ENCODE peak calls at places on chromosomes 2 and 18, in ten cellular contexts. One of them, this sample, is unnamed.

GRCh38 chr2:191710411-191710900 is 32.5 kb downstream of the NABP1 start:
- DNase-seq in heart right ventricle: no peak
- DNase-seq in uterus: no peak
- DNase-seq in tibial nerve: no peak
- DNase-seq in AG04450: peak
- DNase-seq in neural progenitor cell: no peak
- DNase-seq in IMR-90: peak
- DNase-seq in testis: no peak
- DNase-seq in suprapubic skin: no peak
- DNase-seq in ovary: no peak
- DNase-seq in this sample: no peak

GRCh38 chr2:26978061-26978596 is 7.7 kb downstream of the MAPRE3 start:
- DNase-seq in suprapubic skin: no peak
- DNase-seq in heart right ventricle: peak
- DNase-seq in tibial nerve: no peak
- DNase-seq in IMR-90: no peak
- DNase-seq in ovary: no peak
- DNase-seq in uterus: no peak
- DNase-seq in neural progenitor cell: no peak
- DNase-seq in AG04450: no peak
- DNase-seq in testis: no peak
- DNase-seq in this sample: no peak

GRCh38 chr2:173226899-173227692 is 127.6 kb upstream of the CDCA7 start:
- DNase-seq in uterus: no peak
- DNase-seq in neural progenitor cell: peak
- DNase-seq in ovary: no peak
- DNase-seq in testis: no peak
- DNase-seq in AG04450: no peak
- DNase-seq in suprapubic skin: no peak
- DNase-seq in IMR-90: no peak
- DNase-seq in tibial nerve: no peak
- DNase-seq in heart right ventricle: no peak
- DNase-seq in this sample: no peak

GRCh38 chr18:13615432-13615861 is 110.9 kb downstream of the FAM210A start:
- DNase-seq in AG04450: no peak
- DNase-seq in suprapubic skin: no peak
- DNase-seq in heart right ventricle: no peak
- DNase-seq in tibial nerve: no peak
- DNase-seq in uterus: no peak
- DNase-seq in neural progenitor cell: no peak
- DNase-seq in testis: no peak
- DNase-seq in IMR-90: no peak
- DNase-seq in ovary: no peak
- DNase-seq in this sample: no peak

GRCh38 chr2:27085670-27086089 is 892 bp upstream of the KHK start:
- DNase-seq in neural progenitor cell: peak
- DNase-seq in heart right ventricle: peak
- DNase-seq in ovary: peak
- DNase-seq in uterus: peak
- DNase-seq in AG04450: no peak
- DNase-seq in IMR-90: peak
- DNase-seq in tibial nerve: peak
- DNase-seq in testis: peak
- DNase-seq in suprapubic skin: peak
- DNase-seq in this sample: peak

GRCh38 chr2:43220229-43220981 is 6.0 kb downstream of the ZFP36L2 start:
- DNase-seq in IMR-90: peak
- DNase-seq in uterus: no peak
- DNase-seq in suprapubic skin: no peak
- DNase-seq in tibial nerve: peak
- DNase-seq in heart right ventricle: peak
- DNase-seq in ovary: no peak
- DNase-seq in testis: no peak
- DNase-seq in AG04450: no peak
- DNase-seq in neural progenitor cell: no peak
- DNase-seq in this sample: no peak

GRCh38 chr2:119826370-119826961 is 66.7 kb downstream of the PTPN4 start:
- DNase-seq in ovary: no peak
- DNase-seq in suprapubic skin: no peak
- DNase-seq in uterus: no peak
- DNase-seq in IMR-90: peak
- DNase-seq in heart right ventricle: no peak
- DNase-seq in testis: no peak
- DNase-seq in AG04450: no peak
- DNase-seq in neural progenitor cell: peak
- DNase-seq in tibial nerve: no peak
- DNase-seq in this sample: peak

GRCh38 chr2:56754066-56754615 is 570.4 kb downstream of the CCDC85A start:
- DNase-seq in suprapubic skin: no peak
- DNase-seq in AG04450: no peak
- DNase-seq in tibial nerve: no peak
- DNase-seq in heart right ventricle: peak
- DNase-seq in neural progenitor cell: no peak
- DNase-seq in ovary: no peak
- DNase-seq in testis: no peak
- DNase-seq in IMR-90: no peak
- DNase-seq in uterus: no peak
- DNase-seq in this sample: no peak

DNA sequence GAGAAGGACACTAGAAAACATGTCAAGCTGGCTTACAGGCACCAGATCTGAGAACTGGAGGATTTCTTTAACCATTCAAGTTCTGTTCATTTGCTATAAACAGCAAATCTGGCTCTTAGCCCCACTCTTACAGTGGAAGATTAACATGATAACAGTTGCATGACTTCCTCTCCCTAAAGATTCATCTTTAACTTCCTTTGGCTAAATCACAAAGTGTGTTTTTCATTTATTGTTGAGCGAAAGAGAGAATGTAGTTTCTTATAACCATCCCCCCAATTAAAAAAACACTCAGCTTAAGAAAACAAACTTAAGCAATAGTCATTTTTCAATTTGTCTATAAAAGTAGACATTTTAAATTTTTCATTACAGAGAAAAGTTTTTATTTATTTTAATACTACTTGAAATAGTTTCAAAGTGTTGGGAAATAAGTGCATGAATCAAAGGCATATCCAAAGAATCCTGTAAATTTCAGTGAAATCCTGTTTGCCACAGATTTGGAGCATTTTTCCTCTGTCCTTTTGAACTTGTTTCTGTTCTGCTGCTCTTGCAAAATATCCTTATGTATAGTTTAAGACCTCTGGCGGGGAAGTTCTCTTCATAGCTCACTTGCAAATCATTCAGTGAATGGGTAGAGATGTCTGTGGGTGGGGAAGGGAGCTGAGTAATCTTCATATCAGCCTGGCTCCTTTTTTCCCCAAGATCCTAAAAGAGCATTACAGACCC is 241.0 kb upstream of the RBBP8 start:
- DNase-seq in testis: no peak
- DNase-seq in uterus: no peak
- DNase-seq in ovary: no peak
- DNase-seq in neural progenitor cell: no peak
- DNase-seq in IMR-90: peak
- DNase-seq in AG04450: peak
- DNase-seq in heart right ventricle: no peak
- DNase-seq in tibial nerve: no peak
- DNase-seq in suprapubic skin: no peak
- DNase-seq in this sample: no peak
- TF ChIP-seq CTCF in testis: no peak
- TF ChIP-seq CTCF in uterus: no peak
- TF ChIP-seq CTCF in ovary: no peak
- TF ChIP-seq CTCF in neural progenitor cell: no peak
- TF ChIP-seq CTCF in IMR-90: no peak
- TF ChIP-seq CTCF in AG04450: no peak
- TF ChIP-seq CTCF in heart right ventricle: no peak
- TF ChIP-seq CTCF in tibial nerve: no peak
- TF ChIP-seq CTCF in suprapubic skin: no peak
- TF ChIP-seq CTCF in this sample: no peak

GRCh38 chr2:170973225-170973491 is 44.1 kb downstream of the GORASP2 start:
- DNase-seq in testis: no peak
- DNase-seq in neural progenitor cell: no peak
- DNase-seq in heart right ventricle: no peak
- DNase-seq in tibial nerve: no peak
- DNase-seq in suprapubic skin: no peak
- DNase-seq in uterus: no peak
- DNase-seq in ovary: no peak
- DNase-seq in AG04450: no peak
- DNase-seq in IMR-90: no peak
- DNase-seq in this sample: no peak

GRCh38 chr2:170975127-170975942 is 46.3 kb downstream of the GORASP2 start:
- DNase-seq in AG04450: no peak
- DNase-seq in neural progenitor cell: no peak
- DNase-seq in ovary: no peak
- DNase-seq in suprapubic skin: no peak
- DNase-seq in heart right ventricle: no peak
- DNase-seq in IMR-90: no peak
- DNase-seq in uterus: no peak
- DNase-seq in tibial nerve: no peak
- DNase-seq in testis: no peak
- DNase-seq in this sample: no peak

GRCh38 chr2:170975943-170976270 is 46.9 kb downstream of the GORASP2 start:
- DNase-seq in AG04450: no peak
- DNase-seq in ovary: no peak
- DNase-seq in heart right ventricle: no peak
- DNase-seq in suprapubic skin: no peak
- DNase-seq in testis: no peak
- DNase-seq in IMR-90: no peak
- DNase-seq in tibial nerve: no peak
- DNase-seq in uterus: no peak
- DNase-seq in neural progenitor cell: no peak
- DNase-seq in this sample: no peak

GRCh38 chr2:170973492-170974303 is 44.6 kb downstream of the GORASP2 start:
- DNase-seq in heart right ventricle: peak
- DNase-seq in uterus: peak
- DNase-seq in IMR-90: peak
- DNase-seq in AG04450: no peak
- DNase-seq in suprapubic skin: peak
- DNase-seq in ovary: peak
- DNase-seq in tibial nerve: peak
- DNase-seq in neural progenitor cell: peak
- DNase-seq in testis: peak
- DNase-seq in this sample: peak

GRCh38 chr2:170974304-170974993 is 45.4 kb downstream of the GORASP2 start:
- DNase-seq in tibial nerve: no peak
- DNase-seq in IMR-90: no peak
- DNase-seq in testis: no peak
- DNase-seq in suprapubic skin: no peak
- DNase-seq in neural progenitor cell: peak
- DNase-seq in ovary: no peak
- DNase-seq in AG04450: no peak
- DNase-seq in heart right ventricle: no peak
- DNase-seq in uterus: no peak
- DNase-seq in this sample: no peak
- H3K4me3 ChIP-seq in tibial nerve: peak
- H3K4me3 ChIP-seq in IMR-90: peak
- H3K4me3 ChIP-seq in testis: peak
- H3K4me3 ChIP-seq in suprapubic skin: peak
- H3K4me3 ChIP-seq in neural progenitor cell: no peak
- H3K4me3 ChIP-seq in ovary: peak
- H3K4me3 ChIP-seq in AG04450: peak
- H3K4me3 ChIP-seq in heart right ventricle: peak
- H3K4me3 ChIP-seq in uterus: peak
- H3K4me3 ChIP-seq in this sample: peak

GRCh38 chr2:104855174-104856085 is 1.5 kb downstream of the POU3F3 start:
- DNase-seq in IMR-90: no peak
- DNase-seq in testis: no peak
- DNase-seq in ovary: no peak
- DNase-seq in heart right ventricle: no peak
- DNase-seq in neural progenitor cell: peak
- DNase-seq in tibial nerve: no peak
- DNase-seq in AG04450: no peak
- DNase-seq in uterus: no peak
- DNase-seq in suprapubic skin: no peak
- DNase-seq in this sample: no peak

GRCh38 chr2:104856973-104857261 is 3.0 kb downstream of the POU3F3 start:
- DNase-seq in uterus: no peak
- DNase-seq in AG04450: no peak
- DNase-seq in neural progenitor cell: peak
- DNase-seq in IMR-90: no peak
- DNase-seq in ovary: no peak
- DNase-seq in heart right ventricle: no peak
- DNase-seq in tibial nerve: no peak
- DNase-seq in suprapubic skin: no peak
- DNase-seq in testis: no peak
- DNase-seq in this sample: no peak

GRCh38 chr2:104857262-104858221 is 3.6 kb downstream of the POU3F3 start:
- DNase-seq in heart right ventricle: no peak
- DNase-seq in IMR-90: no peak
- DNase-seq in tibial nerve: no peak
- DNase-seq in AG04450: no peak
- DNase-seq in suprapubic skin: no peak
- DNase-seq in testis: no peak
- DNase-seq in neural progenitor cell: peak
- DNase-seq in uterus: no peak
- DNase-seq in ovary: no peak
- DNase-seq in this sample: no peak

GRCh38 chr2:104854507-104855173 is 725 bp downstream of the POU3F3 start:
- DNase-seq in testis: no peak
- DNase-seq in tibial nerve: no peak
- DNase-seq in IMR-90: no peak
- DNase-seq in heart right ventricle: no peak
- DNase-seq in neural progenitor cell: peak
- DNase-seq in uterus: no peak
- DNase-seq in suprapubic skin: no peak
- DNase-seq in ovary: no peak
- DNase-seq in AG04450: no peak
- DNase-seq in this sample: no peak

DNA sequence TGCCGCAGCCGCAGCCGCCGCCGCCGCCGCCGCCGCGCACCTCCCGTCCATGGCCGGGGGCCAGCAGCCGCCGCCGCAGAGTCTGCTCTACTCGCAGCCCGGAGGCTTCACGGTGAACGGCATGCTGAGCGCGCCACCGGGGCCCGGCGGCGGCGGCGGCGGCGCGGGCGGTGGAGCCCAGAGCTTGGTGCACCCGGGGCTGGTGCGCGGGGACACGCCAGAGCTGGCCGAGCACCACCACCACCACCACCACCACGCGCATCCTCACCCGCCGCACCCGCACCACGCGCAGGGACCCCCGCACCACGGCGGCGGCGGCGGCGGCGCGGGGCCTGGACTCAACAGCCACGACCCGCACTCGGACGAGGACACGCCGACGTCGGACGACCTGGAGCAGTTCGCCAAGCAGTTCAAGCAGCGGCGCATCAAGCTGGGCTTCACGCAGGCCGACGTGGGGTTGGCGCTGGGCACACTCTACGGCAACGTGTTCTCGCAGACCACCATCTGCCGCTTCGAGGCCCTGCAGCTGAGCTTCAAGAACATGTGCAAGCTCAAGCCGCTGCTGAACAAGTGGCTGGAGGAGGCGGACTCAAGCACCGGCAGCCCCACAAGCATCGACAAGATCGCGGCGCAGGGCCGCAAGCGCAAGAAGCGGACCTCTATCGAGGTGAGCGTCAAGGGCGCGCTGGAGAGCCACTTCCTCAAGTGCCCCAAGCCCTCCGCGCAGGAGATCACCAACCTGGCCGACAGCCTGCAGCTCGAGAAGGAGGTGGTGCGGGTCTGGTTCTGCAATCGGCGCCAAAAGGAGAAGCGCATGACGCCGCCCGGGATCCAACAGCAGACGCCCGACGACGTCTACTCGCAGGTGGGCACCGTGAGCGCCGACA is 2.4 kb downstream of the POU3F3 start:
- DNase-seq in ovary: no peak
- DNase-seq in neural progenitor cell: peak
- DNase-seq in heart right ventricle: no peak
- DNase-seq in uterus: no peak
- DNase-seq in IMR-90: no peak
- DNase-seq in AG04450: no peak
- DNase-seq in suprapubic skin: no peak
- DNase-seq in tibial nerve: no peak
- DNase-seq in testis: peak
- DNase-seq in this sample: no peak
- H3K27ac ChIP-seq in ovary: no peak
- H3K27ac ChIP-seq in neural progenitor cell: no peak
- H3K27ac ChIP-seq in heart right ventricle: no peak
- H3K27ac ChIP-seq in uterus: no peak
- H3K27ac ChIP-seq in IMR-90: no peak
- H3K27ac ChIP-seq in AG04450: no peak
- H3K27ac ChIP-seq in suprapubic skin: no peak
- H3K27ac ChIP-seq in tibial nerve: no peak
- H3K27ac ChIP-seq in testis: no peak
- H3K27ac ChIP-seq in this sample: peak

GRCh38 chr2:53567073-53567472 is 200.5 kb upstream of the CHAC2 start:
- DNase-seq in suprapubic skin: no peak
- DNase-seq in uterus: no peak
- DNase-seq in ovary: no peak
- DNase-seq in testis: no peak
- DNase-seq in neural progenitor cell: no peak
- DNase-seq in tibial nerve: no peak
- DNase-seq in AG04450: no peak
- DNase-seq in heart right ventricle: no peak
- DNase-seq in IMR-90: no peak
- DNase-seq in this sample: no peak

GRCh38 chr2:53572696-53573095 is 194.9 kb upstream of the CHAC2 start:
- DNase-seq in tibial nerve: no peak
- DNase-seq in AG04450: no peak
- DNase-seq in ovary: no peak
- DNase-seq in testis: no peak
- DNase-seq in IMR-90: no peak
- DNase-seq in heart right ventricle: no peak
- DNase-seq in uterus: no peak
- DNase-seq in suprapubic skin: no peak
- DNase-seq in neural progenitor cell: no peak
- DNase-seq in this sample: no peak

GRCh38 chr2:53569957-53570727 is 197.5 kb upstream of the CHAC2 start:
- DNase-seq in suprapubic skin: no peak
- DNase-seq in AG04450: no peak
- DNase-seq in ovary: no peak
- DNase-seq in IMR-90: no peak
- DNase-seq in tibial nerve: no peak
- DNase-seq in neural progenitor cell: no peak
- DNase-seq in testis: no peak
- DNase-seq in uterus: no peak
- DNase-seq in heart right ventricle: no peak
- DNase-seq in this sample: no peak

DNA sequence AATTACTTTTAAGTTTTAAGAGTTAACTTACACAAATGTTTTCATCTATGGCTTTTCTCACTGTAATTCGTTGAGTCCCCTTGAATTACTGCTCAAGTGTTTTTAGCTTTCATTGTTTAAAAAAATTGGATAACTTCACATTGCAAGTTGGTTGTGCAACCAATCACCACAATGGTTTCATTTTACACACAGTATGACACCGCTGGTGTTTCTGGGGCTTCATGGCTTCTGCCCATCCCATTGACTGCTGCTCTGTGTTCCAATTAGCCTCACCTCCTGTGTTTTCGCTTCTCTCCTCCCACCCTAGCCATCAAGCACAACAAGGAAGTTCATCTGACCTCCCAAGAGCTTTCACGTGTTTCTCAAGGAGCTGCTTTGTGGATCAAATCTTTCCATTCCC is 199.1 kb upstream of the CHAC2 start:
- DNase-seq in suprapubic skin: no peak
- DNase-seq in uterus: no peak
- DNase-seq in heart right ventricle: no peak
- DNase-seq in IMR-90: peak
- DNase-seq in neural progenitor cell: no peak
- DNase-seq in AG04450: no peak
- DNase-seq in tibial nerve: no peak
- DNase-seq in testis: no peak
- DNase-seq in ovary: no peak
- DNase-seq in this sample: no peak
- TF ChIP-seq CTCF in suprapubic skin: no peak
- TF ChIP-seq CTCF in uterus: no peak
- TF ChIP-seq CTCF in heart right ventricle: no peak
- TF ChIP-seq CTCF in IMR-90: no peak
- TF ChIP-seq CTCF in neural progenitor cell: no peak
- TF ChIP-seq CTCF in AG04450: no peak
- TF ChIP-seq CTCF in tibial nerve: no peak
- TF ChIP-seq CTCF in testis: no peak
- TF ChIP-seq CTCF in ovary: no peak
- TF ChIP-seq CTCF in this sample: no peak